ENCODE peak calls at places on chromosome 10, in four cellular contexts. Z is H9, Q is neuronal stem cell, K is H1. M is an unnamed sample.

GRCh38 chr10:108735380-108735779 is 1187.9 kb downstream of the XPNPEP1 start:
- DNase-seq in Z (no peak), Q (no peak), K (no peak), M (peak; percentile 32)

GRCh38 chr10:71290806-71291205 is 28.3 kb upstream of the SLC29A3 start:
- DNase-seq in Z (no peak), Q (no peak), K (no peak), M (no peak)

GRCh38 chr10:120950103-120950561 is 99.0 kb downstream of the WDR11 start:
- DNase-seq in Z (peak; percentile 43), Q (peak; percentile 53), K (no peak), M (peak; percentile 5)

GRCh38 chr10:22716943-22717342 is 2.6 kb upstream of the PIP4K2A start:
- DNase-seq in Z (no peak), Q (no peak), K (no peak), M (no peak)

GRCh38 chr10:79444243-79445119 is 943 bp downstream of the ZCCHC24 start:
- DNase-seq in Z (peak; percentile 62), Q (peak; percentile 46), K (no peak), M (peak; percentile 68)

GRCh38 chr10:10901906-10902305 is 115.8 kb upstream of the CELF2 start:
- DNase-seq in Z (no peak), Q (no peak), K (no peak), M (no peak)

GRCh38 chr10:8616166-8616565 is 561.7 kb downstream of the GATA3 start:
- DNase-seq in Z (no peak), Q (no peak), K (no peak), M (no peak)

GRCh38 chr10:105535478-105535877 is 894.4 kb downstream of the SORCS3 start:
- DNase-seq in Z (no peak), Q (no peak), K (no peak), M (no peak)

GRCh38 chr10:110865804-110866482 is 5.8 kb upstream of the PDCD4 start:
- DNase-seq in Z (no peak), Q (no peak), K (no peak), M (no peak)

GRCh38 chr10:27679996-27680395 is 65.6 kb downstream of the MKX start:
- DNase-seq in Z (no peak), Q (no peak), K (no peak), M (no peak)

GRCh38 chr10:100341953-100342626 is 4.9 kb upstream of the SCD start:
- DNase-seq in Z (peak; percentile 80), Q (peak; percentile 45), K (no peak), M (peak; percentile 60)

GRCh38 chr10:86523348-86523747 is 1.8 kb upstream of the WAPL start:
- DNase-seq in Z (no peak), Q (no peak), K (no peak), M (peak; percentile 22)

GRCh38 chr10:131905603-131906268 is 4.9 kb downstream of the PPP2R2D start:
- DNase-seq in Z (no peak), Q (no peak), K (no peak), M (no peak)

GRCh38 chr10:121309164-121309563 is 289.1 kb downstream of the FGFR2 start:
- DNase-seq in Z (no peak), Q (no peak), K (no peak), M (no peak)

GRCh38 chr10:118584181-118584954 is 11.1 kb downstream of the PRLHR start:
- DNase-seq in Z (no peak), Q (no peak), K (no peak), M (peak; percentile 70)

GRCh38 chr10:132417249-132417878 is 20.4 kb downstream of the PWWP2B start:
- DNase-seq in Z (no peak), Q (no peak), K (no peak), M (no peak)

GRCh38 chr10:28806481-28806880 is 129.2 kb downstream of the BAMBI start:
- DNase-seq in Z (no peak), Q (no peak), K (no peak), M (no peak)

DNA sequence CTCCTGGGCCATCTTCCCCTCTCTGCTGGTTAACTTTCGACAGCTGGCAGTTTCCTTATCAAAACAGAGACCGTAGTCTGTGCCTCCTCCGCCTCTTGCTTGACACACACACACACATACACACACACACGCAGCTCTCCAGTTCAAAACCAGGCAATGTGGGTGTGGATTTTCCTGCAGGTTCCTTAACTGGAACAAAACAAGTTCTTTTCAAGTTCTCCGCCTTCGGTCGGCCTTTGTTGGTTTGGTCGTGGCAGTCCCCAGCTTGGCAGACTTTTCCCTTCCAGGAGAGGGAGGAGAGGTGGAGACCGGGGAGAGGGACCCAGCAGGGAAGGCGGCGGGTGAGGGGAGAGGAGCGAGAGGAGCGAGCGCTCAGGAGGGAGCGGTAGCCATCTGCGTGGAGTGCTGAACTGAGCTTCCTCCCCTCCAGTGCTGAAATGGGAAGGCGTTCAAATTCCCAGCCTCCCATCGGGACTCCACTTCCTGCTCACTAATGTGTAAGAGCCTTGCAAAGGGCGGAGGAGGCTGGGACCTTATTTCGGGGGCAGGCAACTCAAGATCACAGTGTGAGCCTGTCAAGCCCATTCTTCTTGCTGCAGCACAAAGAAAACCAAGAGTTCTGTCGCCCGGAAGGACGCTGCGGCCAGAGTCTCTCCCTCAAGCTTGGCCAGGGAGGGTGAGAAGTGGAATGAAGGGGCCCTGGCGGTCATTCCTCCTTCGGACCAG is 120.6 kb downstream of the PRPF18 start:
- DNase-seq in Z (peak; percentile 86), Q (peak; percentile 72), K (peak; percentile 62), M (peak; percentile 95)
- H3K14ac ChIP-seq in Z (peak overlapping the region; percentile 64), Q (no peak overlapping the region), K (no peak overlapping the region), M (peak overlapping the region; percentile 98)

GRCh38 chr10:6163364-6164270 is 39.1 kb upstream of the PFKFB3 start:
- DNase-seq in Z (peak; percentile 80), Q (peak; percentile 59), K (no peak), M (peak; percentile 84)
- H3K14ac ChIP-seq in Z (peak overlapping the region; percentile 67), Q (peak overlapping the region; percentile 87), K (no peak overlapping the region), M (peak overlapping the region; percentile 74)

GRCh38 chr10:95260909-95261552 is 29.8 kb downstream of the PDLIM1 start:
- DNase-seq in Z (no peak), Q (no peak), K (no peak), M (peak; percentile 62)
- H3K14ac ChIP-seq in Z (no peak overlapping the region), Q (no peak overlapping the region), K (no peak overlapping the region), M (peak overlapping the region; percentile 94)

GRCh38 chr10:42637648-42638052 is 720 bp downstream of the ZNF33B start:
- DNase-seq in Z (no peak), Q (no peak), K (no peak), M (no peak)

GRCh38 chr10:42638821-42639270 is 476 bp upstream of the ZNF33B start:
- DNase-seq in Z (no peak), Q (no peak), K (no peak), M (no peak)

GRCh38 chr10:42640610-42641229 is 2.4 kb upstream of the ZNF33B start:
- DNase-seq in Z (peak; percentile 45), Q (no peak), K (no peak), M (no peak)

GRCh38 chr10:42637142-42637541 is 1.2 kb downstream of the ZNF33B start:
- DNase-seq in Z (no peak), Q (no peak), K (no peak), M (no peak)

DNA sequence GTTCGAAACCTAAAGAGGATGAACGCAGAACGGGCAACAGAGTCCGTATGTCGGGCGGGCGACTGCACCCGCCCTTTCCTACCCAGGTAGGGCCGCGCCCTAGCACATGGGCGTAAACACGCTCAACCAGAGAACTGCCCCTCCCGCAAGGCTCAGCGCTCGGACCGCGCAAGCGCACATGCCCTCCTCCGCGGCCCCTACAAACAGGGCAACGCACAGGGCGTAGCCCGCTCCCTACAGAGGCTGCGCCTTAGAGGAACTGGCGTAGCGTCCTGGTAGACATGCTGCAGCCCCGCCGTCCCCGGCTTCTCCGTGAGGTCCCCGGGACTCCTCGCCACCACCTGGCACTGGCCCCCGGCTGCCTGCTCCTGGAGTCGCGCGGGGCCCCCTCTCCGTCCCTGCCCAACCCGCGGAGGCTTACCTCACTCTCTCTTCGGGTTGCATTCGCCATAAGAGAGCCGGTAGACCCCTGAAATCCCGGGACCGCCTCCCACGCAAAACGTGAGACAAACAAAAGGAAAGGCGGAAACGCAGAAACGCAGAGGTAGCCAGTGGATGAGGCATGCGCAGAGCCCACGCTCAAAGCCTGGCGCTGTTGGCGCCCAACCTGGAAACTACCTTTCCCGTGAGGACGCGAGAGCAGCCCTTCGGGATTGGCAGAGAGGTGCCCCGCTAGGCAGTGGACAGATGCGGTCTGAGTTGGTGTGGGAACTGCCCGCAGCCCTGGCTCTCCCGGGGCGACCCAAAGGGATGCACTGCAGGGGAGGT is at the start of gene ZNF33B:
- DNase-seq in Z (peak; percentile 96), Q (peak; percentile 86), K (peak; percentile 94), M (peak; percentile 89)
- H3K14ac ChIP-seq in Z (peak within 1 kb of the TSS; percentile 85), Q (no peak within 1 kb of the TSS), K (no peak within 1 kb of the TSS), M (peak within 1 kb of the TSS; percentile 93)

DNA sequence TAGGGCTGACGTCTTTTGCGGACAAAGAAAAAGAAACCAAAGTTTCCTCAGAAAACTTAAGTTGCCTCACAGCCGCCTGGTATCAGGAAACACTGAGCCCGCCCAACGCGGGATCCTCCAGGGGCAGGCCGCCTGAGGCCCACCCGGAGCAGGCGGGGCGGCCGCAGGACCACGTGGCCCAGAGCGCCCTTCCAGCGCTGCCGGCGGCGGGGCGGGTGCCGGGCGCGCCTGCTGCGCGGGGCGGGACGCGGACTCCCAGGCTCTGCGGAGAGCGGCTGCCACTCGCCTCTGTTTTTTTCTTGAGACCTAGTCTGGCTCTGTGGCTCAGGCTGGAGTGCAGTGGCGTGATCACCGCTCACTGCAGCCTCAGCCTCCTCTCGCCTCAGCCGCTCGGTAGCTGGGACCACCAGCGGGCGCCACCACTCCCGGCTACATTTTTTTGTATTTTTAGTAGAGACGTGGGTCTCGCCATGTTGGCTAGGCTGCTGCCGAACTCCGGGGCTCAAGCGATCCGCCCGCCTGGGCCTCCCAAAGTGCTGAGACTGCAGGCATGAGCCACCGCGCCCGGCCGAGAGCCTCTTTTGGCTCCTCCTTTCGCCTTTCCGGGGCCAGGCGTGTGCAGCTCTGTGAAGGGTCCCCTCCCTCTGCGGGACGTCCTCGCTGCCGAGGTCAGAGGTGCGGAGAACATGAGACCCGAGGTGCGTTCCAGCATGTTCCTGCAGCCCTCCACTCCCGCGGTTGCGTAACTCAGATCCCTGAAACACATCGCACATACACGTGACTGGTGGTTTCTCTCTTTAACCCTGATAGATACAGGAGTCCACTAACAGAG is 11.6 kb upstream of the HNRNPF start:
- DNase-seq in Z (peak; percentile 78), Q (no peak), K (no peak), M (peak; percentile 78)
- H3K14ac ChIP-seq in Z (peak overlapping the region; percentile 60), Q (peak overlapping the region; percentile 47), K (no peak overlapping the region), M (peak overlapping the region; percentile 100)

GRCh38 chr10:24207781-24208611 is 942 bp upstream of the KIAA1217 start:
- DNase-seq in Z (no peak), Q (peak; percentile 48), K (no peak), M (no peak)
- H3K14ac ChIP-seq in Z (no peak overlapping the region), Q (no peak overlapping the region), K (no peak overlapping the region), M (no peak overlapping the region)

DNA sequence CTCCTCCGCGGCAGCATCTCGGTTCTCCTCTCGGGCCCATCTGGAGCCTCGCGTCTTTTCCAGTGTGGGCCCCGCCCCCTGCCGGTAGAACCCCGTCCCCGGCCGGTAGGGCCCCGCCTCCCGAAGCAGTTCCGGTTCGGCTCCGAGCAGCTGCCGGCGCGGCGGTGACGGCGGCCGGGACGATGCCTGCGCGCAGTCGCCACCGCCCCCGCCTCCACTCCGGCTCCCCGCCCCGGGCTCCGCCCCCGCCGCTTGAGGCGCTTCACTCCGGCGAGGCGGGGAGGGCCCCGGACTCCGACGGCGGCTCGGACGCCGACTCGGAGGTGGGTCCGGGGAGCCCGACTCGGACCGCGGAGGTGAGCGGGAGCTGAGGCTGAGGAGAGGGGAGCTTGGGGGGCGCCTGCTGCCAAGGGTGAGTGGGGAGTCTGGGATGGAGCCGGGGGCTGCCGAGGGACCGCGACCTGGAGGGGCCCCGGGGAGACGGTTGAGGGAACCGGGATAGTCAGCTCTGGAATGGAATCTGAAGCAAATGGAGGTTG is at the start of gene SAMD8:
- DNase-seq in Z (no peak), Q (peak; percentile 95), K (peak; percentile 91), M (peak; percentile 95)
- H3K14ac ChIP-seq in Z (peak within 1 kb of the TSS; percentile 58), Q (peak within 1 kb of the TSS; percentile 10), K (no peak within 1 kb of the TSS), M (peak within 1 kb of the TSS; percentile 78)

GRCh38 chr10:77228559-77228958 is 409.0 kb downstream of the KCNMA1 start:
- DNase-seq in Z (no peak), Q (no peak), K (no peak), M (no peak)
- H3K14ac ChIP-seq in Z (no peak overlapping the region), Q (no peak overlapping the region), K (no peak overlapping the region), M (no peak overlapping the region)